ENCODE peak calls at places on chromosomes 7 and 10, in four cellular contexts. F, O, R and Q are unnamed samples.

GRCh38 chr10:15469066-15469465 is 98.0 kb upstream of the FAM171A1 start:
- DNase-seq in R (no peak), F (no peak), O (no peak), Q (no peak)

GRCh38 chr7:149799397-149800168 is 26.2 kb upstream of the ZNF467 start:
- DNase-seq in O (peak; percentile 17), F (no peak), R (no peak), Q (no peak)

GRCh38 chr7:101565601-101566209 is 63.4 kb downstream of the MYL10 start:
- DNase-seq in R (no peak), F (no peak), O (no peak), Q (no peak)

GRCh38 chr7:103637080-103637479 is 191.1 kb upstream of the SLC26A5 start:
- DNase-seq in R (peak; percentile 85), O (peak; percentile 6), F (no peak), Q (no peak)

GRCh38 chr7:151427705-151428392 is 12.1 kb downstream of the CRYGN start:
- DNase-seq in R (no peak), O (no peak), F (peak; percentile 27), Q (no peak)

GRCh38 chr7:26381476-26382175 is 90.0 kb downstream of the SNX10 start:
- DNase-seq in R (no peak), F (no peak), O (no peak), Q (no peak)

GRCh38 chr7:128881458-128882125 is 18.9 kb downstream of the ATP6V1F start:
- DNase-seq in O (no peak), R (no peak), F (no peak), Q (no peak)

GRCh38 chr10:58743466-58744115 is 230.9 kb downstream of the BICC1 start:
- DNase-seq in F (no peak), O (no peak), R (peak; percentile 94), Q (no peak)

GRCh38 chr7:55252386-55252785 is 112.8 kb upstream of the LANCL2 start:
- DNase-seq in F (no peak), O (peak; percentile 13), R (no peak), Q (no peak)

GRCh38 chr10:119461380-119461779 is 81.1 kb downstream of the RGS10 start:
- DNase-seq in O (no peak), R (no peak), F (no peak), Q (no peak)

GRCh38 chr7:561631-562393 is 42.2 kb upstream of the PDGFA start:
- DNase-seq in O (no peak), F (no peak), R (no peak), Q (peak; percentile 90)

GRCh38 chr7:78020874-78021249 is 222.3 kb downstream of the PHTF2 start:
- DNase-seq in R (no peak), O (peak; percentile 12), F (no peak), Q (no peak)

GRCh38 chr10:133283931-133284330 is 7.3 kb upstream of the ADAM8 start:
- DNase-seq in F (no peak), O (no peak), R (no peak), Q (no peak)

GRCh38 chr10:52771534-52772455 is 789 bp downstream of the MBL2 start:
- DNase-seq in R (no peak), O (no peak), F (no peak), Q (no peak)

GRCh38 chr7:15332962-15333361 is 228.9 kb downstream of the AGMO start:
- DNase-seq in O (no peak), R (no peak), F (no peak), Q (no peak)

GRCh38 chr10:116669832-116670644 is 49.3 kb downstream of the PNLIPRP2 start:
- DNase-seq in F (no peak), R (no peak), O (no peak), Q (peak; percentile 38)

GRCh38 chr7:128045766-128046165 is 14.5 kb upstream of the LRRC4 start:
- DNase-seq in F (no peak), R (no peak), O (no peak), Q (no peak)

GRCh38 chr7:111232249-111233084 is 141.5 kb downstream of the LRRN3 start:
- DNase-seq in O (peak; percentile 37), R (peak; percentile 41), F (no peak), Q (no peak)

GRCh38 chr7:128200376-128200775 is 40.7 kb upstream of the LEP start:
- DNase-seq in R (no peak), O (no peak), F (no peak), Q (no peak)

GRCh38 chr7:151830121-151830815 is 46.6 kb downstream of the PRKAG2 start:
- DNase-seq in O (no peak), R (no peak), F (no peak), Q (no peak)

GRCh38 chr7:1716263-1717094 is 46.4 kb downstream of the ELFN1 start:
- DNase-seq in R (peak; percentile 47), O (no peak), F (no peak), Q (no peak)

DNA sequence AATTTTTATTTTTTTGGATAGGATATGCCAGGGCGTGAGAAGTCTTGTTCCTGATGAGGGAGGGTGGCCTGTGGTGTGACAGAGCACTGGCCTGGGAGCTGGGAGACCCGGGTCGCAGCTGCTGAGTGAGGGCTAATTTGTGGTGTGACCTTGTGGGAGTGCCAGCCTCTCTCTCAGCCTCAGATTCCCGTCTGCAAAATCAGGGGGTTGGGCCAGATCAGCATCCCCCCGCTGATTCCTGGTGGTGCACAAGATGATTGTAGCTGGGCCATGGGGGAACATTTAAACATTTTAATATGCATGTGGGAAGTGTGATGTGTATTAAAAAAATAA is 14.9 kb downstream of the TSPAN15 start:
- DNase-seq in R (no peak), O (no peak), F (no peak), Q (no peak)
- H3K27ac ChIP-seq in R (no peak overlapping the region), O (no peak overlapping the region), F (peak overlapping the region; percentile 70), Q (no peak overlapping the region)

GRCh38 chr10:112229096-112229495 is 45.5 kb upstream of the GPAM start:
- DNase-seq in R (no peak), O (no peak), F (no peak), Q (no peak)

GRCh38 chr10:112232670-112233069 is 49.1 kb upstream of the GPAM start:
- DNase-seq in R (no peak), F (no peak), O (no peak), Q (no peak)

GRCh38 chr10:112231602-112232001 is 48.0 kb upstream of the GPAM start:
- DNase-seq in O (no peak), R (no peak), F (no peak), Q (no peak)

GRCh38 chr10:112229901-112230300 is 46.3 kb upstream of the GPAM start:
- DNase-seq in F (no peak), R (no peak), O (no peak), Q (no peak)

DNA sequence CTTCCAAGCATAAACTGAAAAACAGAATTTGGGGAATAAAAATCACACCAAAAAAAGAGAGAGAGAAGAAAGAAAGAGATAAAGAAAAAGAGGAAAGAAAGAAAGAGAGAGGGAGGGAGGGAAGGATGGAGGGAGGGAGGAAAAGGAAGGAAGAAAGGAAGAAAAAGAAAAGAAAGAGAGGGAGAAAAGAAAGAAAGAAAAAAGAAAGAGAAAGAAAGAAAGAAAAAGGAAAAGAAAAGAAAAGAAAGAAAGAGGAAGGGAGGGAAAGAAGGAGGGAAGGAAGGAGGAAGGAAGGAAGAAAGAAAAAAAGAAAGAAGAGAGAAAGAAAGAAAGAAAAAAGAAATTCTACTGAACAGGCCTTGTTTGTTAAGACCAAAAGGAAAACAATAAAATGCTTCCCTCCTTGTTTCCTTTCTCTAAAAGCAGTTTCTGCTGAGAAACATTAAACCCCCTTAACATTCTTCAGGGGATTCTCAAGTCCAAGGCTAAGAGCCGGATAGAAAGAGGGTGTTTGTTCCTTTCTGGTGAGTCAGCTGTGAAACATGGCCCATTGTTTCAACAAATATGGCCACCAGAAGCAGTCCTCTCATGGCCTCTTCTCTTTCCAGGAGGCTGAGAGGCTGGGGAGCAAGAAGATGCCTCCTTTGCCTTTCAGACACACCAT is 46.9 kb upstream of the GPAM start:
- DNase-seq in R (no peak), F (no peak), O (no peak), Q (no peak)
- H3K27me3 ChIP-seq in R (no peaks in the 10 kb centered on the region), F (no peaks in the 10 kb centered on the region), O (no peaks in the 10 kb centered on the region), Q (no peaks in the 10 kb centered on the region)

DNA sequence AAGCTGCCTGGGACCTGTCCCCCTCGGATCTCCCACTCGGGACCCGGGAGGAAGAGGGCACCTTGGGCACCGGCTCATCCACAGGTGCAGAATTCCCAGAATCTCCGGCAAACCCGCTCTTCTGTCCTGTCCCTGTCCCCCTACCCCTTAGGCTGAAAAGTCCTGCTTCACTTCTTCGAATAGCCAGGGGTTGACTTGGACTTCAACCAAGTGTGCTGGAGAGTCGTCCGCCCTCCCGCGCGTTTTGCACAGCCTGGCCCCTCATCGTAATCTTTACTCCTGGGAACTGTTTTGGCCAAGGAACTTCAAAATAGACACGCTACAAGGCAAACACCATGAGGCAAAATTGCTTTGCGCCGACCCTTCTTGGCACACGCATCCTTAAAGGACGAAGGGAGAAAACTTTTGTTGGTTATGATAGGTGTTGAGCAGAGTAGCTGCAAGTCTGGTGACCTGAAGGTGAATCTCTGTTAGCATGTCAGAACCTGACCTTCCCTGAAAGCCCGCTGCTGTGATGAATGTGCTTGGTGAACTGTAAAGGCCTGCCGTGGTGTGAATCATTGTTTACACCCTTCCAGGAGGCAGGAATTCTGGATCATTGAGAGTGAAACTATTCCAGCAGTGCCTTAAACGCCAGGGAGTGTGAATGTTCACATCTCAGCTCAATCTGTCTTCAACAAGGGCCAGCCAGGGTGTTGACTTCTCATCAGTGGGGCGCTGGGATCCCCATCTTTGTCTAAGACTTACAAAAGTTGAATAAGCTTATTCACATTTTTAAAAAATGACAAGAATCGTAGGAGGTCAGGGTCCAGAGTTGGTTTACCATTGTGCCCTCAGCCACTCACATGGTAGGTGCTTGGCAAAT is 589 bp upstream of the RAPGEF5 start:
- DNase-seq in R (no peak), O (no peak), F (no peak), Q (no peak)
- H3K4me3 ChIP-seq in R (peak overlapping the region; percentile 20), O (peak overlapping the region; percentile 52), F (peak overlapping the region; percentile 20), Q (no peak overlapping the region)

DNA sequence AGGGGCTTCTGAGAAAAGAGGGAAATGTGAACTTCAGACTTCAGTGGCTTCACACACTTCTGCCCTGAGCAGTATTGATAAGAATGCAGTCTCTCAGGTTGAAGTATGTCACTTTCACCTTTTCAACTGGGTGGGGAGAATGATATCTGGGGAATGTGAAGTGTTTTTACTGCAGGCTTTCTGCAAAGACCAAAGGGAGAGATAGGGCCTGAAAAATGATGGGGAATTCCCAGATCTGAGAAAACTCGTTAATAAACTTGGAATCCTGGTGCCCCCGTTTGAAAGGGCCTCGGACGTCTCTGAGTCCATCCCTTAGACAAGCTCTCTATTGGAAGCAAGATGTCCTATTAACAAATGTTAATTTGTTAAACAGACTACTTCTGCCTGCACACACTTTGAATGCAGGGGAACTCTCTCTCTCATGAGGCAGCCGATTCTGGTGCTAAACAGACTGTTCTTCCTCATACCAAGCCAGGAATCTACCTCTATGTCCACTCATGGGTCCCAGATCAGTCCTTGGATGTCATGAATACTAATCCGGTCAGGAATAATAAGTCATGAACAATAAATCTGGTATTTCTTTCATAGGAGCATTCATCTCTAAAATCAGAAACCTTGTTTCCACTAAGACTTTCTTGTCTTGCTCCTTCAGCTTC is 193.6 kb downstream of the JCAD start:
- DNase-seq in O (no peak), F (no peak), R (no peak), Q (no peak)
- H3K27ac ChIP-seq in O (no peak overlapping the region), F (peak overlapping the region; percentile 16), R (no peak overlapping the region), Q (no peak overlapping the region)

DNA sequence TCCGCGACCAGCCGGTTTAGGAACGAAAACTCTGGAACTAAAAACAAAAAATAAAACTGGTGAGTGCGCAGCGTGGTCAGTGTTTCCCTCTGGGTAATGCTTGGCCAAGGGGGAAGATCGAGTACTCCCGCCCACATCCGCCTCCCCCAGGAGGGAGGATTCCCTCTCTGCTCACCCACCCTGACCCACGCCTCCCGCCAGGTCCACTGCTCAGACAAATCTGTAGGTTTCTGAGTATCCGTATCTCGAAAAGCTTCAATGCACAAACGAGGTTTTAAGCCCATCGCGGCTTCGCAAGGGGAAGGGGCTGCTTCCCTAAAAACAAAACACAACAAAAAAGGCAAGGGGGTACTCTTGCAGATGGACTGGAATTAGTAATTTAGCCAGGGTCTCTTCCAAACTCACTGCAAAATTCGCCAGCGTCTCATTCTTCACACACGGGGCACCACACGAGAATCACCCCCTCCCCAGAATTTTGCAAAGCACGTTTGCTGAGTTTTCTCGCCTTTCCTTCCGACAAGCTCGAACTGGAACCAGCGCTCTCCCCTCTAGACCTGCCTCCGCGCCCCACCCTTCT is 75.2 kb downstream of the INSIG1 start:
- DNase-seq in R (no peak), O (no peak), F (no peak), Q (no peak)
- H3K27me3 ChIP-seq in R (peaks cover 86% of the 10 kb centered on the region), O (peaks cover 92% of the 10 kb centered on the region), F (peaks cover 28% of the 10 kb centered on the region), Q (peaks cover 78% of the 10 kb centered on the region)